ENCODE peak calls at places on chromosomes 16 and 17, in nine cellular contexts. One of them, this sample, is unnamed.

GRCh38 chr16:31395647-31396046 is 2.5 kb downstream of the ITGAD start:
- DNase-seq in stomach: no peak
- DNase-seq in neural progenitor cell: no peak
- DNase-seq in CD8-positive, alpha-beta T cell: no peak
- DNase-seq in GM23248: no peak
- DNase-seq in tibial artery: no peak
- DNase-seq in prostate gland: no peak
- DNase-seq in adrenal gland: peak; percentile 38
- DNase-seq in uterus: no peak
- DNase-seq in this sample: no peak

GRCh38 chr17:73686961-73687360 is 42.7 kb upstream of the SDK2 start:
- DNase-seq in neural progenitor cell: no peak
- DNase-seq in uterus: no peak
- DNase-seq in adrenal gland: no peak
- DNase-seq in prostate gland: no peak
- DNase-seq in CD8-positive, alpha-beta T cell: no peak
- DNase-seq in tibial artery: no peak
- DNase-seq in GM23248: no peak
- DNase-seq in stomach: no peak
- DNase-seq in this sample: no peak

GRCh38 chr17:77564278-77564920 is 394.1 kb upstream of the TNRC6C start:
- DNase-seq in tibial artery: peak; percentile 38
- DNase-seq in uterus: no peak
- DNase-seq in stomach: no peak
- DNase-seq in neural progenitor cell: no peak
- DNase-seq in adrenal gland: no peak
- DNase-seq in CD8-positive, alpha-beta T cell: no peak
- DNase-seq in GM23248: no peak
- DNase-seq in prostate gland: no peak
- DNase-seq in this sample: no peak

GRCh38 chr17:80244871-80245509 is 15.7 kb upstream of the RNF213 start:
- DNase-seq in tibial artery: no peak
- DNase-seq in uterus: no peak
- DNase-seq in CD8-positive, alpha-beta T cell: no peak
- DNase-seq in adrenal gland: no peak
- DNase-seq in stomach: no peak
- DNase-seq in neural progenitor cell: no peak
- DNase-seq in GM23248: no peak
- DNase-seq in prostate gland: no peak
- DNase-seq in this sample: no peak

GRCh38 chr17:46977348-46977747 is 1.7 kb downstream of the RPRML start:
- DNase-seq in prostate gland: no peak
- DNase-seq in GM23248: peak; percentile 34
- DNase-seq in uterus: no peak
- DNase-seq in CD8-positive, alpha-beta T cell: no peak
- DNase-seq in stomach: peak; percentile 39
- DNase-seq in adrenal gland: no peak
- DNase-seq in tibial artery: no peak
- DNase-seq in neural progenitor cell: peak; percentile 93
- DNase-seq in this sample: peak; percentile 35

GRCh38 chr17:8393470-8394231 is 4.0 kb downstream of the RNF222 start:
- DNase-seq in stomach: no peak
- DNase-seq in GM23248: no peak
- DNase-seq in adrenal gland: peak; percentile 7
- DNase-seq in tibial artery: peak; percentile 24
- DNase-seq in CD8-positive, alpha-beta T cell: peak; percentile 66
- DNase-seq in prostate gland: no peak
- DNase-seq in neural progenitor cell: no peak
- DNase-seq in uterus: no peak
- DNase-seq in this sample: peak; percentile 57

GRCh38 chr16:4931381-4931780 is 5.6 kb downstream of the PPL start:
- DNase-seq in GM23248: no peak
- DNase-seq in tibial artery: no peak
- DNase-seq in CD8-positive, alpha-beta T cell: no peak
- DNase-seq in stomach: no peak
- DNase-seq in adrenal gland: no peak
- DNase-seq in uterus: no peak
- DNase-seq in prostate gland: no peak
- DNase-seq in neural progenitor cell: no peak
- DNase-seq in this sample: no peak

GRCh38 chr17:12592941-12593340 is 72.7 kb upstream of the MYOCD start:
- DNase-seq in CD8-positive, alpha-beta T cell: no peak
- DNase-seq in GM23248: no peak
- DNase-seq in neural progenitor cell: no peak
- DNase-seq in stomach: no peak
- DNase-seq in prostate gland: no peak
- DNase-seq in adrenal gland: no peak
- DNase-seq in uterus: no peak
- DNase-seq in tibial artery: no peak
- DNase-seq in this sample: no peak

GRCh38 chr17:67138392-67138791 is 94.0 kb downstream of the CACNG1 start:
- DNase-seq in neural progenitor cell: no peak
- DNase-seq in prostate gland: no peak
- DNase-seq in GM23248: no peak
- DNase-seq in tibial artery: no peak
- DNase-seq in CD8-positive, alpha-beta T cell: no peak
- DNase-seq in adrenal gland: no peak
- DNase-seq in uterus: no peak
- DNase-seq in stomach: no peak
- DNase-seq in this sample: no peak

GRCh38 chr17:75784473-75785015 is at the start of gene UNK:
- DNase-seq in stomach: peak; percentile 97
- DNase-seq in neural progenitor cell: peak; percentile 99
- DNase-seq in prostate gland: peak; percentile 98
- DNase-seq in CD8-positive, alpha-beta T cell: peak; percentile 97
- DNase-seq in tibial artery: peak; percentile 99
- DNase-seq in adrenal gland: peak; percentile 99
- DNase-seq in uterus: peak; percentile 98
- DNase-seq in GM23248: peak; percentile 99
- DNase-seq in this sample: peak; percentile 100

GRCh38 chr17:75785016-75785769 is 587 bp downstream of the UNK start:
- DNase-seq in uterus: peak; percentile 94
- DNase-seq in GM23248: peak; percentile 91
- DNase-seq in prostate gland: peak; percentile 85
- DNase-seq in tibial artery: peak; percentile 96
- DNase-seq in neural progenitor cell: peak; percentile 93
- DNase-seq in adrenal gland: peak; percentile 93
- DNase-seq in stomach: peak; percentile 94
- DNase-seq in CD8-positive, alpha-beta T cell: peak; percentile 51
- DNase-seq in this sample: peak; percentile 90

GRCh38 chr17:75785770-75786538 is 1.3 kb downstream of the UNK start:
- DNase-seq in uterus: no peak
- DNase-seq in neural progenitor cell: no peak
- DNase-seq in stomach: no peak
- DNase-seq in GM23248: peak; percentile 79
- DNase-seq in CD8-positive, alpha-beta T cell: no peak
- DNase-seq in adrenal gland: peak; percentile 12
- DNase-seq in prostate gland: no peak
- DNase-seq in tibial artery: peak; percentile 62
- DNase-seq in this sample: no peak

GRCh38 chr17:75783069-75783783 is 1.4 kb upstream of the UNK start:
- DNase-seq in neural progenitor cell: no peak
- DNase-seq in GM23248: peak; percentile 86
- DNase-seq in prostate gland: no peak
- DNase-seq in CD8-positive, alpha-beta T cell: no peak
- DNase-seq in uterus: no peak
- DNase-seq in tibial artery: no peak
- DNase-seq in stomach: no peak
- DNase-seq in adrenal gland: no peak
- DNase-seq in this sample: peak; percentile 69

DNA sequence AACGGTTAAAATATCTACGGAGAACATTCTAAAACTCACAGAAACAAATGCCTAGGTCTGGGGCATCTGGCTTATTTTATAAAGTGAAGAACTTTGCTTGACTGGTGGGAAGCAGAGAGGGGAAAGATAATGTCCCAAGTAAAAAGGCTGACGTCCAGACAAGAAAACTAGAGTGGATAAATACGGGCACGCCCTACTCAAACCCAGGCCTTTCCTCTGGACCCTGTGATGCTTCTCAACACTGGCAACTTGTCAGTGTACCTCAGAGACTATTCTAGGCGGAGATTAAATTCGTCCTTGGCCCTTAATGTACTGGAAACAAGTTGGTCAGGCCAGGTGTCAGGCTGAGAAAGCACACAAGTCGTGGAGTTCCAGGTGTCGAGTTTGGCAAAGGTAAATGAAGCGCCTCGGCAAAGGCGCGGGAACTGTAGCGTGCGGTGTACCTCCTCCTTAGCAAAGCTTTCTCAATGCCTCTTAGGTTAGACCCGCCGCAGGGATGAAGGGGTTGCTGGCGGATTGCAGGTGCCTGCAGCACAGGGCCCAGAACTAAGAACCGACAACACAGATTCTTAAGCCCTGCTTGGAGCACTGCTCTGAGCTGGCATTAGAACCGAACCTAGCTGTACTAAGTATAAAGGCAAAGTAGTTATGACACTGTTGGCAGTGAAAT is 668 bp upstream of the UNK start:
- DNase-seq in uterus: peak; percentile 62
- DNase-seq in tibial artery: peak; percentile 78
- DNase-seq in prostate gland: no peak
- DNase-seq in neural progenitor cell: peak; percentile 55
- DNase-seq in GM23248: no peak
- DNase-seq in adrenal gland: peak; percentile 64
- DNase-seq in CD8-positive, alpha-beta T cell: peak; percentile 25
- DNase-seq in stomach: peak; percentile 60
- DNase-seq in this sample: no peak
- H3K27ac ChIP-seq in uterus: peak overlapping the region; percentile 99
- H3K27ac ChIP-seq in tibial artery: peak overlapping the region; percentile 95
- H3K27ac ChIP-seq in prostate gland: peak overlapping the region; percentile 98
- H3K27ac ChIP-seq in neural progenitor cell: peak overlapping the region; percentile 61
- H3K27ac ChIP-seq in GM23248: peak overlapping the region; percentile 99
- H3K27ac ChIP-seq in adrenal gland: peak overlapping the region; percentile 100
- H3K27ac ChIP-seq in CD8-positive, alpha-beta T cell: peak overlapping the region; percentile 100
- H3K27ac ChIP-seq in stomach: peak overlapping the region; percentile 100
- H3K27ac ChIP-seq in this sample: peak overlapping the region; percentile 100

GRCh38 chr17:51319186-51319585 is 58.8 kb downstream of the UTP18 start:
- DNase-seq in uterus: no peak
- DNase-seq in GM23248: no peak
- DNase-seq in adrenal gland: no peak
- DNase-seq in neural progenitor cell: no peak
- DNase-seq in prostate gland: no peak
- DNase-seq in stomach: no peak
- DNase-seq in tibial artery: no peak
- DNase-seq in CD8-positive, alpha-beta T cell: no peak
- DNase-seq in this sample: no peak
- H3K9me3 ChIP-seq in uterus: no peaks in the 10 kb centered on the region
- H3K9me3 ChIP-seq in GM23248: no peaks in the 10 kb centered on the region
- H3K9me3 ChIP-seq in adrenal gland: no peaks in the 10 kb centered on the region
- H3K9me3 ChIP-seq in neural progenitor cell: peaks cover 16% of the 10 kb centered on the region
- H3K9me3 ChIP-seq in prostate gland: no peaks in the 10 kb centered on the region
- H3K9me3 ChIP-seq in stomach: peaks cover 26% of the 10 kb centered on the region
- H3K9me3 ChIP-seq in tibial artery: no peaks in the 10 kb centered on the region
- H3K9me3 ChIP-seq in CD8-positive, alpha-beta T cell: no peaks in the 10 kb centered on the region
- H3K9me3 ChIP-seq in this sample: no peaks in the 10 kb centered on the region

DNA sequence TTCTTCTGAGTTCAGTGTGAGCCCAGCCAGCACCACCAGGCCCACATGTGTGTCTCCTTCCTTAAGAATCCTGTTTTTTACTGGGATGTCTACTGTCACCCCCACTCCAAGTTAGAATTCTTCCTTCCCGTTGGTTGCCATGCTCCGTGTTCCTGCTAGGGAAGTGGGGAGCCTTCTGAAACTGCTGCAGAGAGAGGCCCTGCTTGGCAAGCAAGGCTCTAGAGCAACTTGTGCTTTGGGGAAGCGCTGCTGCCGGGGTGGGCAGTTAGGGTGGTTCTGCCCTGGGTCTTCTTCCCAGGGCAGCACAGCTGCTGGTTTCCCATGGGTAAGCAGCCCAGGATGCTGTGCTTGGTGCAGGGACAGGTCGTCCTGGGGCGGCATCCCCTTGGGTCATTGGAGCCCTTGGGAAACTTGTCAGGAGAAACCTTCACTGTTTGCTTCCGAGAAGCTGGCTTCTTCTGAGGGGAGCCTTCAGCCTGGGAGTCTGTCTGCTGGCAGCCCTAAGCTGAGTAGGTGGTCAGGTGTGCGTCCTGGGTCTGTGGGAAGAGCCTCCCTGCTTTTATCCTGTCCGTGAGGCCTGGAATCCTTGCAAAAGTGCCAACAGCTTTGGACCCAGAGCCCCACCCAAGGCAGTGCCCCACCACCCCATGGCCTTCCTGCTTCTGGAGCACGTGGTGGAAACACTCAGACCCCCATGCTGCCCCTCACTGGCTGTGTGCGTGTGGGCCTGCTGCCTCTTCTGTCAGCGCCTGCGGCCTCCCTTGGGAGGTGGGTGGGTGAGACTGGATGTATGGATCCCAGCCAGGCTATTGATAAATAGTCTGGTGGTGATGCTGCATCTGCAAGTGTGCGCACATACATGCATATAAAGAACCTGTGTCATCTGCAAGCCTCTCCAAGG is 71.8 kb downstream of the PLD6 start:
- DNase-seq in tibial artery: no peak
- DNase-seq in prostate gland: no peak
- DNase-seq in GM23248: no peak
- DNase-seq in stomach: no peak
- DNase-seq in CD8-positive, alpha-beta T cell: no peak
- DNase-seq in neural progenitor cell: no peak
- DNase-seq in uterus: no peak
- DNase-seq in adrenal gland: no peak
- DNase-seq in this sample: no peak
- H3K36me3 ChIP-seq in tibial artery: peaks cover 55% of the 10 kb centered on the region
- H3K36me3 ChIP-seq in prostate gland: peaks cover 17% of the 10 kb centered on the region
- H3K36me3 ChIP-seq in GM23248: peaks cover 20% of the 10 kb centered on the region
- H3K36me3 ChIP-seq in stomach: peaks cover 100% of the 10 kb centered on the region
- H3K36me3 ChIP-seq in CD8-positive, alpha-beta T cell: peaks cover 48% of the 10 kb centered on the region
- H3K36me3 ChIP-seq in neural progenitor cell: no peaks in the 10 kb centered on the region
- H3K36me3 ChIP-seq in uterus: no peaks in the 10 kb centered on the region
- H3K36me3 ChIP-seq in adrenal gland: no peaks in the 10 kb centered on the region
- H3K36me3 ChIP-seq in this sample: peaks cover 12% of the 10 kb centered on the region

GRCh38 chr17:17789828-17790672 is 46.7 kb downstream of the SREBF1 start:
- DNase-seq in uterus: no peak
- DNase-seq in tibial artery: no peak
- DNase-seq in CD8-positive, alpha-beta T cell: no peak
- DNase-seq in adrenal gland: no peak
- DNase-seq in neural progenitor cell: no peak
- DNase-seq in GM23248: no peak
- DNase-seq in stomach: no peak
- DNase-seq in prostate gland: no peak
- DNase-seq in this sample: peak; percentile 41

GRCh38 chr17:17790673-17791464 is 45.9 kb downstream of the SREBF1 start:
- DNase-seq in stomach: no peak
- DNase-seq in uterus: no peak
- DNase-seq in adrenal gland: no peak
- DNase-seq in prostate gland: no peak
- DNase-seq in CD8-positive, alpha-beta T cell: no peak
- DNase-seq in neural progenitor cell: no peak
- DNase-seq in GM23248: no peak
- DNase-seq in tibial artery: no peak
- DNase-seq in this sample: no peak

GRCh38 chr17:17793378-17794214 is 43.2 kb downstream of the SREBF1 start:
- DNase-seq in tibial artery: no peak
- DNase-seq in CD8-positive, alpha-beta T cell: no peak
- DNase-seq in stomach: no peak
- DNase-seq in uterus: no peak
- DNase-seq in adrenal gland: no peak
- DNase-seq in GM23248: no peak
- DNase-seq in prostate gland: no peak
- DNase-seq in neural progenitor cell: no peak
- DNase-seq in this sample: no peak

GRCh38 chr17:17792551-17793377 is 44.0 kb downstream of the SREBF1 start:
- DNase-seq in CD8-positive, alpha-beta T cell: peak; percentile 81
- DNase-seq in GM23248: peak; percentile 53
- DNase-seq in stomach: peak; percentile 38
- DNase-seq in adrenal gland: peak; percentile 54
- DNase-seq in neural progenitor cell: peak; percentile 64
- DNase-seq in uterus: peak; percentile 67
- DNase-seq in tibial artery: no peak
- DNase-seq in prostate gland: no peak
- DNase-seq in this sample: no peak

GRCh38 chr17:17792143-17792550 is 44.6 kb downstream of the SREBF1 start:
- DNase-seq in tibial artery: no peak
- DNase-seq in stomach: no peak
- DNase-seq in GM23248: no peak
- DNase-seq in uterus: no peak
- DNase-seq in prostate gland: no peak
- DNase-seq in CD8-positive, alpha-beta T cell: peak; percentile 45
- DNase-seq in neural progenitor cell: no peak
- DNase-seq in adrenal gland: no peak
- DNase-seq in this sample: no peak
- H3K27ac ChIP-seq in tibial artery: no peak overlapping the region
- H3K27ac ChIP-seq in stomach: peak overlapping the region; percentile 48
- H3K27ac ChIP-seq in GM23248: no peak overlapping the region
- H3K27ac ChIP-seq in uterus: peak overlapping the region; percentile 55
- H3K27ac ChIP-seq in prostate gland: no peak overlapping the region
- H3K27ac ChIP-seq in CD8-positive, alpha-beta T cell: peak overlapping the region; percentile 27
- H3K27ac ChIP-seq in neural progenitor cell: no peak overlapping the region
- H3K27ac ChIP-seq in adrenal gland: peak overlapping the region; percentile 58
- H3K27ac ChIP-seq in this sample: no peak overlapping the region